ENCODE peak calls at places on chromosomes 5 and 9, in ten cellular contexts. U is mammary epithelial cell; S is OCI-LY7; G is cardiac muscle cell; A is endothelial cell of umbilical vein; Y is gastrocnemius medialis; J is tibial artery; V is naive thymus-derived CD4-positive, alpha-beta T cell; D is right lobe of liver; T is neural progenitor cell. L is an unnamed sample.
A peak's percentile ranks its signal among the peaks of the same experiment; 100 is the strongest.

GRCh38 chr9:38337706-38338264 is 54.7 kb upstream of the ALDH1B1 start:
- DNase-seq in U (no peak), S (no peak), G (no peak), A (no peak), Y (no peak), J (no peak), V (no peak), D (no peak), T (no peak), L (no peak)

GRCh38 chr5:64166201-64166959 is 737 bp downstream of the RNF180 start:
- DNase-seq in U (no peak), S (no peak), G (peak; percentile 39), A (peak; percentile 29), Y (no peak), J (no peak), V (no peak), D (no peak), T (peak; percentile 49), L (no peak)

GRCh38 chr5:102866315-102866693 is 111.2 kb downstream of the PAM start:
- DNase-seq in U (no peak), S (no peak), G (no peak), A (peak; percentile 69), Y (no peak), J (no peak), V (no peak), D (no peak), T (no peak), L (no peak)

GRCh38 chr5:40738502-40738901 is 17.3 kb downstream of the TTC33 start:
- DNase-seq in U (no peak), S (no peak), G (no peak), A (no peak), Y (no peak), J (no peak), V (no peak), D (no peak), T (no peak), L (no peak)

GRCh38 chr9:110370316-110370715 is 32.7 kb upstream of the TXNDC8 start:
- DNase-seq in U (peak; percentile 61), S (no peak), G (no peak), A (no peak), Y (no peak), J (no peak), V (no peak), D (no peak), T (no peak), L (no peak)

GRCh38 chr5:93058309-93058708 is 522.7 kb downstream of the NR2F1-AS1 start:
- DNase-seq in U (peak; percentile 46), S (no peak), G (no peak), A (no peak), Y (no peak), J (no peak), V (no peak), D (no peak), T (no peak), L (no peak)

GRCh38 chr5:13976867-13977479 is 32.5 kb upstream of the DNAH5 start:
- DNase-seq in U (peak; percentile 53), S (peak; percentile 13), G (peak; percentile 74), A (peak; percentile 36), Y (no peak), J (no peak), V (no peak), D (no peak), T (peak; percentile 54), L (no peak)

GRCh38 chr5:154260860-154261235 is 70.3 kb downstream of the GALNT10 start:
- DNase-seq in U (no peak), S (no peak), G (no peak), A (no peak), Y (no peak), J (no peak), V (no peak), D (no peak), T (no peak), L (no peak)

GRCh38 chr9:108854094-108854493 is 1.7 kb downstream of the ACTL7B start:
- DNase-seq in U (no peak), S (no peak), G (no peak), A (no peak), Y (no peak), J (no peak), V (no peak), D (no peak), T (no peak), L (no peak)

GRCh38 chr9:134570151-134570621 is 71.4 kb upstream of the COL5A1 start:
- DNase-seq in U (no peak), S (no peak), G (no peak), A (no peak), Y (peak; percentile 16), J (peak; percentile 72), V (no peak), D (peak; percentile 13), T (no peak), L (no peak)

GRCh38 chr5:126385509-126385908 is 37.7 kb upstream of the GRAMD2B start:
- DNase-seq in U (peak; percentile 41), S (no peak), G (no peak), A (no peak), Y (no peak), J (no peak), V (no peak), D (no peak), T (no peak), L (no peak)

GRCh38 chr9:37324261-37324683 is 98.2 kb upstream of the GRHPR start:
- DNase-seq in U (no peak), S (peak; percentile 80), G (peak; percentile 62), A (no peak), Y (no peak), J (no peak), V (no peak), D (no peak), T (peak; percentile 13), L (no peak)

GRCh38 chr5:171207256-171207866 is 101.7 kb upstream of the TLX3 start:
- DNase-seq in U (peak; percentile 16), S (peak; percentile 29), G (peak; percentile 50), A (peak; percentile 72), Y (no peak), J (no peak), V (peak; percentile 17), D (no peak), T (peak; percentile 61), L (no peak)

GRCh38 chr5:51380603-51381207 is 2.5 kb upstream of the ISL1 start:
- DNase-seq in U (no peak), S (peak; percentile 32), G (peak; percentile 67), A (peak; percentile 56), Y (no peak), J (no peak), V (no peak), D (no peak), T (peak; percentile 70), L (no peak)

GRCh38 chr5:41793156-41793770 is 77.0 kb downstream of the OXCT1 start:
- DNase-seq in U (peak; percentile 37), S (no peak), G (no peak), A (peak; percentile 98), Y (no peak), J (no peak), V (no peak), D (no peak), T (no peak), L (no peak)

DNA sequence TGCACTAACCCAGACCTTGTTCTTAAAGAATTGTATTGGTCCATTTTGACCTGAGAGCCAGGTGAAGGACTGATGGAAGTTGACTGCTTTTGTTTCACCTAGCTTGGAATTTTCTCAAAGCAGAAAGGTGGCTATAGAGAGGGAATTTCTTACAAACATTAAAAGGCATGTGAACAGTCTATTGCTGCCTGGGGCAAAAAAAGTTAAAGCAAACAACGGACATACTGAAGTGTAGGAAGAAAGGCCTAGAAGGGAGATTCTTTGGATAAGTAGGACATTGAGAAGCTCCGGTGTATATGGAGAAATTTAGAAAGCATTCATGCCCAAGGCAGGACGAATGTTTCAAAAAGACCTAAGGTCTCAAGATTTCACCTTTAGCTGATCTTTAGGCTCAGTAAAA is 11.7 kb downstream of the CATSPER3 start:
- DNase-seq in U (no peak), S (no peak), G (no peak), A (no peak), Y (no peak), J (no peak), V (no peak), D (no peak), T (no peak), L (no peak)
- H3K9me3 ChIP-seq in U (peaks cover 11% of the 10 kb centered on the region), S (peaks cover 30% of the 10 kb centered on the region), G (no peaks in the 10 kb centered on the region), A (no peaks in the 10 kb centered on the region), Y (peaks cover 21% of the 10 kb centered on the region), J (peaks cover 47% of the 10 kb centered on the region), V (no peaks in the 10 kb centered on the region), D (no peaks in the 10 kb centered on the region), T (peaks cover 13% of the 10 kb centered on the region), L (peaks cover 4% of the 10 kb centered on the region)

DNA sequence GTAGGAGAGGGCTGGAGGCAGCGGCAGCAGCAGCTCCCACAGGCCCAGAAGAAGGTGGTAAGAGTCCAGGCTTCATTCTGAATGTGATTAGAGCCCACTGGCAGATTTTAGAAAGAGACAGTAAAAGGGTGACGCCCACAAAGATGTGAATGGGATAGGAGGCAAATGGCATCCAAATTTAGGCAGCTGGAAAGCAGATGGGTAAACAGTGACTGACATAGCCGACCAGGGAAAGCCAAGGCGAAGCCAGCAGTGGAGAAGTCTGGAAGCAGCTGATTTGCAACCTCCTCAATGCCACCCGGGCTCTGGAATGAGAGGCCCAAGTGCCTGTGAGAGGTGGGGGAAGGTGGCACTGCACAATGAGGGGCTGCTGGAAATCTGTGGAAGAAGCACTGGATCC is 103.3 kb downstream of the C5orf15 start:
- DNase-seq in U (no peak), S (no peak), G (no peak), A (no peak), Y (no peak), J (no peak), V (no peak), D (no peak), T (no peak), L (peak; percentile 49)
- H3K4me1 ChIP-seq in U (no peaks in the 10 kb centered on the region), S (no peaks in the 10 kb centered on the region), G (no peaks in the 10 kb centered on the region), A (peaks cover 6% of the 10 kb centered on the region), Y (peaks cover 9% of the 10 kb centered on the region), J (peaks cover 5% of the 10 kb centered on the region), V (no peaks in the 10 kb centered on the region), D (no peaks in the 10 kb centered on the region), T (no peaks in the 10 kb centered on the region), L (no peaks in the 10 kb centered on the region)

DNA sequence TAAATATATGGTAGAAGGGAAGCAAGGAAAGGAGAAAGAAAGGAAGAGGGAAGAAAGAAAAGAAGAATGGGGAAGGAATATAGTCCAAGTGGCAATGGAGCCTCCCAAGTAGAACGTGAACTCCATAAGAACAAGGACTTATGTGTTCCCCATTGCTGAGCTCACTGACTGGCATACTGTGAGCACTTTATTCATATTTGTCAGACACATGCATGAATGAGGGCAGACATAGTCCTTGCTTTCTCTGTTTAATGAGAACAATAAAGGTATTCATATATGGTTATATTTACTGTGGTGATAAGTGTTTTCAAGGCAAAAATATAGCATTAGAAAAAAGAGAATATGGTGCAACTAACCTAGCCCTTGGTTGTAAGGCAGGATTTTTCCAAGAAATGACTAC is 23.6 kb upstream of the HMHB1 start:
- DNase-seq in U (no peak), S (no peak), G (no peak), A (no peak), Y (no peak), J (no peak), V (no peak), D (no peak), T (no peak), L (no peak)
- H3K27ac ChIP-seq in U (no peak overlapping the region), S (no peak overlapping the region), G (no peak overlapping the region), A (no peak overlapping the region), Y (no peak overlapping the region), J (no peak overlapping the region), V (no peak overlapping the region), D (no peak overlapping the region), T (no peak overlapping the region), L (no peak overlapping the region)

DNA sequence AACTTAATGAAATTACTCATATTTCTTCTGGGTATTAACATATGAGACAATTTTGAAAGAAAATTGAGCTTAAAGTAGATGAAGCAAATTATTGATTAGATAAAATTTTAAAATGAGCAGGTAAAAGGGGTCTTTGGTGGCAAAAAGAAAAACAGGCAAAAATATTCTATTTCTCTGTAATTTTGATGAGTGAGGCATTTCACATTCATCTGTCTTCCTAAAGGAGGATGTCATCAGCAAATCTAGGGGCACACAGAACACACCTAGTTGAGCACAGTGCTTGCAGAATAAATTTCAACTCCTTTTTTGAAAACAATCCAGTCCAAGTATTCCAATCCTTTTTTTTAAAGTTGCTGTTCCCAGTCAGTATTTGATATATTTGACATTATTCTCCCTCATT is 16.2 kb downstream of the ZNF189 start:
- DNase-seq in U (no peak), S (no peak), G (no peak), A (no peak), Y (no peak), J (no peak), V (no peak), D (no peak), T (no peak), L (no peak)
- H3K9me3 ChIP-seq in U (peaks cover 19% of the 10 kb centered on the region), S (no peaks in the 10 kb centered on the region), G (no peaks in the 10 kb centered on the region), A (peaks cover 9% of the 10 kb centered on the region), Y (peaks cover 47% of the 10 kb centered on the region), J (peaks cover 89% of the 10 kb centered on the region), V (peaks cover 11% of the 10 kb centered on the region), D (peaks cover 27% of the 10 kb centered on the region), T (peaks cover 17% of the 10 kb centered on the region), L (peaks cover 7% of the 10 kb centered on the region)